ENCODE peak calls at places on chromosome 14, in four cellular contexts. F is GM12878, U is K562, Z is H1. I is an unnamed sample. For H3K4me1, the result is how much of the 10 kb centered on the place peaks cover.

GRCh38 chr14:97802430-97802829 is 1005.2 kb downstream of the VRK1 start:
- DNase-seq in Z (no peak), F (no peak), U (no peak), I (no peak)

GRCh38 chr14:77268989-77269595 is 1.9 kb downstream of the NGB start:
- DNase-seq in U (no peak), Z (no peak), F (no peak), I (no peak)

GRCh38 chr14:33515441-33515840 is 435.4 kb downstream of the EGLN3 start:
- DNase-seq in F (no peak), Z (no peak), U (no peak), I (no peak)

GRCh38 chr14:71739273-71739990 is 192.8 kb upstream of the RGS6 start:
- DNase-seq in Z (no peak), U (no peak), F (no peak), I (peak)

GRCh38 chr14:104593710-104594121 is 10.9 kb downstream of the TMEM179 start:
- DNase-seq in U (no peak), Z (no peak), F (no peak), I (no peak)

GRCh38 chr14:69708586-69709169 is 58.3 kb upstream of the SRSF5 start:
- DNase-seq in Z (no peak), U (no peak), F (no peak), I (no peak)

GRCh38 chr14:51701956-51702355 is 50.2 kb downstream of the FRMD6 start:
- DNase-seq in U (no peak), F (no peak), Z (no peak), I (no peak)

GRCh38 chr14:64174922-64175782 is 119.0 kb downstream of the ESR2 start:
- DNase-seq in U (no peak), Z (no peak), F (no peak), I (no peak)

GRCh38 chr14:79708426-79708825 is 502.9 kb downstream of the DIO2 start:
- DNase-seq in U (no peak), Z (no peak), F (no peak), I (no peak)

GRCh38 chr14:104690266-104690711 is 871 bp downstream of the INF2 start:
- DNase-seq in U (peak), Z (no peak), F (no peak), I (no peak)

GRCh38 chr14:79540394-79540793 is 670.9 kb downstream of the DIO2 start:
- DNase-seq in Z (no peak), F (no peak), U (no peak), I (no peak)

GRCh38 chr14:57262117-57262516 is 6.6 kb downstream of the EXOC5 start:
- DNase-seq in U (no peak), Z (no peak), F (no peak), I (no peak)

GRCh38 chr14:105390849-105391500 is 7.4 kb upstream of the TEX22 start:
- DNase-seq in U (no peak), F (no peak), Z (no peak), I (no peak)

GRCh38 chr14:41606249-41607118 is at the start of gene LRFN5:
- DNase-seq in Z (no peak), U (no peak), F (no peak), I (no peak)

GRCh38 chr14:100901391-100902183 is 1.9 kb downstream of the RTL1 start:
- DNase-seq in Z (no peak), U (no peak), F (no peak), I (no peak)

GRCh38 chr14:47227051-47227600 is 448.3 kb downstream of the MDGA2 start:
- DNase-seq in U (no peak), Z (no peak), F (no peak), I (no peak)

GRCh38 chr14:43003845-43004244 is 1397.2 kb downstream of the LRFN5 start:
- DNase-seq in Z (no peak), U (no peak), F (no peak), I (peak)

GRCh38 chr14:104277416-104278213 is 139.2 kb downstream of the KIF26A start:
- DNase-seq in Z (no peak), U (no peak), F (no peak), I (no peak)

GRCh38 chr14:70027785-70028428 is 148.7 kb downstream of the SMOC1 start:
- DNase-seq in U (peak), F (no peak), Z (peak), I (peak)

GRCh38 chr14:101780887-101781239 is 19.4 kb downstream of the PPP2R5C start:
- DNase-seq in F (no peak), U (no peak), Z (no peak), I (no peak)

GRCh38 chr14:81371802-81372201 is 28.3 kb downstream of the STON2 start:
- DNase-seq in U (no peak), F (no peak), Z (no peak), I (no peak)

GRCh38 chr14:89247457-89248122 is 169.4 kb downstream of the FOXN3 start:
- DNase-seq in Z (no peak), U (no peak), F (no peak), I (no peak)

GRCh38 chr14:99047436-99048110 is 224.4 kb downstream of the BCL11B start:
- DNase-seq in Z (no peak), F (no peak), U (no peak), I (no peak)

GRCh38 chr14:106317593-106317992 is 791.2 kb downstream of the TMEM121 start:
- DNase-seq in U (no peak), F (no peak), Z (no peak), I (no peak)

GRCh38 chr14:36653412-36653811 is 8.2 kb upstream of the PAX9 start:
- DNase-seq in F (no peak), Z (no peak), U (no peak), I (no peak)

GRCh38 chr14:104253223-104253822 is 114.9 kb downstream of the KIF26A start:
- DNase-seq in F (no peak), Z (no peak), U (no peak), I (no peak)

GRCh38 chr14:42779024-42779423 is 1172.3 kb downstream of the LRFN5 start:
- DNase-seq in Z (no peak), U (no peak), F (no peak), I (no peak)

GRCh38 chr14:89351958-89352404 is 65.1 kb downstream of the FOXN3 start:
- DNase-seq in U (no peak), Z (no peak), F (no peak), I (no peak)

GRCh38 chr14:61388173-61388975 is 67.0 kb downstream of the PRKCH start:
- DNase-seq in U (no peak), F (peak), Z (no peak), I (peak)

GRCh38 chr14:103194256-103195045 is 71.2 kb downstream of the TNFAIP2 start:
- DNase-seq in Z (no peak), F (no peak), U (no peak), I (no peak)

GRCh38 chr14:78764240-78764639 is 594.1 kb downstream of the NRXN3 start:
- DNase-seq in U (no peak), Z (no peak), F (no peak), I (no peak)

GRCh38 chr14:38143170-38143569 is 64.5 kb upstream of the SSTR1 start:
- DNase-seq in Z (no peak), F (no peak), U (no peak), I (no peak)

GRCh38 chr14:92948647-92949046 is 25.7 kb downstream of the CHGA start:
- DNase-seq in U (no peak), F (no peak), Z (no peak), I (no peak)
- H3K4me1 ChIP-seq in U (under half), F (under half), Z (under half), I (under half)

DNA sequence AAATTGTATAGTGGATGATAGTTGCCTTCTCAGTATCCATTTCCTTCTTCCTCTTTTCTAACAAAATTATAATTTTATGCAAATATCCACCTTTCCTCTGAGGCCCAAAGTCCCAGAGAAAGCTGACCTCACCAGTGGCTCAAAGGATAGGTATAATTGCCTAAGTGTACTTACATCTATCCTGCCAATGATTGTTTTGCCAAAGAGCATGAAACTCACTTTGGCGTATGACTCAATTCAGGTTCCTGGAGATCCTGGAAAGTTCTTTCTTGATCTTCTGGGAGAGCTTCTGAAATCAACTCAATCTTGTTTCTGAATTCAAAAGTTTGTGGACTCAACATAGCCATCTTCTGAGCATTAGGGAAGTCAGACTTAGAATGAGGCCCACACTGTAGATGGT is 10.5 kb upstream of the RBM25 start:
- DNase-seq in Z (no peak), F (no peak), U (no peak), I (no peak)
- H3K27ac ChIP-seq in Z (no peak), F (no peak), U (no peak), I (no peak)

DNA sequence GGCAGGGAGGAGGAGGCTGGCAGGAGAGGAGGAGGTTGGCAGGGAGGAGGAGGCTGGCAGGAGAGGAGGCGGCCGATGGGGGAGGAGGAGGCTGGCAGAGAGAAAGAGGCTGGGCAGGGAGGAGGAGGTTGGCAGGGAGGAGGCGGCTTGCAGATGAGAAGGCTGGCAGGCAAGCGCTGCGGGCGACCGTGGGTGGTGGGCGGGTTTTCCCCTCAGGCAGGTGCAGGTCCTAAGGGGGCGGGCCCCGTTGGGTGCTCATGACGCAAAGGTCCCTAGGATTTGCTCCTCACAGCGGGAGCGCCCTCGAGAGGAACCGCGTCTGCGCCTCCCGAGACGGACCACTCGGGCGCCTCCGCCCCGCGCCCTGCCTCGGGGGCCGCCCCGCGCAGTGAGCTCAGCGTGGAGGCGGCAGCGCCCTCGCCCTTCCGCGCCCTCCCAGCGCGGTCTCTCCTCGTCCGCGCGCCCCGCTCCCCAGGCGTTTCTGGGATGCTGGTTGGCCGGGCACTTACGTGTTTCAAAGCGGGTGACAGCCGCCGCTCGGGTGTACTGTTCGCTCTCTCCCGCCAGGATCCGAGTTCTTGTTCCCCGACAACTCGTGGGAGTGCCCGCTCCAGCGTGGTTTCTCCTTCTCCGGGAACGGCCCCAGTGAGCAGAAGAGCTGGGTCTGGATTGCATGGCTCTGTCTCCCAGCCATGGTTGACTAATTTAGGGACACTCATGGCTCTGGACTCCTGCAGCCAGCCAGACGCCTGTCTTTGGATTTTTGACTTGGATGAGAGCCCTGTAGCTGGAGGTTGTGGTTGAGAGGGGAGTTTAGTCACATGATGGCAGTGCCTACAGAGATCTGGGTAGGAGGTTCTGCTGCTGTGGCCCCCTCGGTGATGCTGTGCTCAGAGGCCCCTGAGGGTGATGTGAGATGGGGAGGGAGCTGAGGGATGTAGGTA is 64.1 kb upstream of the PPP4R3A start:
- DNase-seq in F (peak), U (peak), Z (no peak), I (peak)
- TF ChIP-seq EGR1 in F (no peak), U (no peak), Z (no peak), I (peak)

GRCh38 chr14:91835920-91836843 is 31.2 kb downstream of the TC2N start:
- DNase-seq in F (no peak), U (peak), Z (peak), I (peak)
- H3K4me1 ChIP-seq in F (under half), U (under half), Z (under half), I (under half)

GRCh38 chr14:45249847-45250575 is 3.0 kb downstream of the MIS18BP1 start:
- DNase-seq in U (no peak), F (no peak), Z (no peak), I (no peak)
- H3K27ac ChIP-seq in U (peak), F (peak), Z (no peak), I (no peak)

DNA sequence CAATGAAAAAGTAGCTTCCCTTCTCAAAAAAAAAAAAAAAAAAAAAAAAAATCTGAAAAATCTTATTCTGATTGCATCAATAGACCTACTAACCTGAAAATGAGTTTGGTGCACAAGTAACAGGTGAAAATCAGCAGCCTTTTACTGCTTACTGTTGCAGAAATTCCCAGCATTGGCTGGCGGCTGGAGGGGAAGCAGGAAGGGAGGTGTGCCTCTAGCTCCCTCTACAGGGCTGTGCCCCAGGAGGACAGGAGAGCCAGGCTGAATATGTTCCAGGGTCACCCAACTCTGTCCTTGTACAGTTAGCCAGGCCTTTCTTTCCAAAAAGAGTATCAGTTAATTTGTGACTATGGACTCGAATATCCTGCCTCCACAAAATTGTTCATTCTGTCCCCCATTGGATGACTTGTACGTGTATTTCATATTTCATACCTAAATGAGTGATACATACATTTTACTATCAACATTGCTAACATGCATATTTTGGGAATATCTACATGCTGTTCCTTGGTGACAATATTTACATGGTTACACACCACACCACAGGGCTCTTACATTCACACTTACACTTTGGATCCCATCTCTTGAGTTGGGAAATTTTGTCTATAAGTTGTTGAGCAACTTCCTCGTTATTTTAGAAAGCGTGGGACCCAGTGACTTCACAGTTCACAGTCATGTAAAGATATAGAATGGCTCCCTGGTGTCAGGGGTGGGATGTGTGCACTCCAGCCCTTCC is 124.8 kb downstream of the SAMD4A start:
- DNase-seq in F (no peak), Z (peak), U (peak), I (peak)
- TF ChIP-seq EGR1 in F (no peak), Z (no peak), U (no peak), I (no peak)

DNA sequence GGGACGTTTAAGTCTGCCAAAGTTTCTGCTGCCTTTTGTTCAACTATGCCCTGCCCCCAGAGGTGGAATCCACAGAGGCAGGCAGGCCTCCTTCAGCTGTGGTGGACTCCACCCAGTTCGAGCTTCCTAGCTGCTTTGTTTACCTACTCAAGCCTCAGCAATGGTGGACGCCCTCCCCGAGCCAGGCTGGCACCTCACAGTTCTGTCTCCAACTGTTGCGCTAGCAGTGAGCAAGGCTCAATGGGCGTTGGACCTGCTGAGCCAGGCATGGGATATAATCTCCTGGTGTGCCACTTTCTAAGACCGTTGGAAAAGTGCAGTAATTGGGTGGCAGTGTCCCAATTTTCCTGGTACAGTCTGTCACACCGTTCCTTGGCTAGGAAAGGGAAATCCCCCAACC is 444.7 kb downstream of the FLRT2 start:
- DNase-seq in U (no peak), Z (no peak), F (no peak), I (no peak)
- H3K4me1 ChIP-seq in U (under half), Z (under half), F (under half), I (under half)

DNA sequence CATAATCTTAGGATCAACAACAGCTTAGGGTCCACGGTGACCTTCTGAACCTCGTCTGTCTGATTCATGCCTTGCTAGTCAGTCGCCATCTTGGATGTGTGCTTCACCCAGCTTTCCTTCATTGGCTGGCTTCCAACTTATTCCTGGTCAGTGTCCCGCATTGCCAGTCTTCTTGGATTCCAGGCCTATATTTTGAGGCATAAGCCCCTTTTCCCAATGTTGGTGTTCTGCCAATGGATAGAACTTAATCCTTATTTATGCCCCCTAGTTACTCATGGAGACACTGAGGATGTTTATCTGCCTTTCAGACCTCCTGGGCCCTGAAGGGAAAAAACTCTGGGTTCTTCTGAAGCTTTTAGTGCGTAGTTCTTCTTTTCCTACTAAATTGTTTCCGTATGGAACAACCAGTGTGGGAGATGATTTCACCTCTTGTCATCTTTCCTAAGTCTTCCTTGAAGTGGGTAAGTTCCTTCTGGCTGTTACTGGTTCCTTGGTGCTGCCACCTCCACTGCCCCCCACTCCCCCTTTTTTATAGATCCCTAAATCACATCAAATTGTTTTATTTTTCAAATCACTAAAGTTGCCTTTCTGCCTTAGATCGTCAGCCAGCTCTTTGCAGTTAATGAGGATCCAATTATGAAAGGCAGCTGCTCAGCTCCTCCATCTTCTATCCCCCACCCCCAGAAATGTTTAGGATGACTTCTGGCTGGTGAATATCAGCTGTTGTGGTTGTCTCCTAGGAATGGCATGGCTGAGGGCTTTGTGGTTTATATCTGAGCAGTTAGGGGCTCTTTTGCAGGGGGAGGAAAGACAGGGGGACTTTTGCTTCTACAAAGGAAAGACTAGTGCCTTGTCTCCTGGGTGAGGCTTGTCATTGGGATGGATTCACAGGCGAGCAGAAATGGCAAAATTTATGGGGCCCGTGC is 6.1 kb downstream of the JDP2 start:
- DNase-seq in Z (no peak), F (no peak), U (no peak), I (no peak)
- H3K27ac ChIP-seq in Z (no peak), F (no peak), U (no peak), I (no peak)

I was measured in HCT116.